ENCODE peak calls at places on chromosome 18, in five cellular contexts. T, M, P, N and R are unnamed samples.

GRCh38 chr18:5057348-5058012 is 139.6 kb downstream of the AKAIN1 start:
- DNase-seq in T (peak), N (peak), M (peak), P (peak), R (peak)

GRCh38 chr18:72460210-72460680 is 83.9 kb downstream of the CBLN2 start:
- DNase-seq in T (no peak), N (no peak), P (peak), M (no peak), R (peak)

GRCh38 chr18:60962629-60963028 is 370.6 kb upstream of the CDH20 start:
- DNase-seq in N (no peak), P (no peak), M (no peak), T (no peak), R (no peak)

GRCh38 chr18:11955299-11956029 is 25.8 kb upstream of the IMPA2 start:
- DNase-seq in T (no peak), N (no peak), P (peak), M (no peak), R (peak)

GRCh38 chr18:21194871-21195771 is 46.9 kb upstream of the GREB1L start:
- DNase-seq in P (peak), T (no peak), M (peak), N (no peak), R (peak)

GRCh38 chr18:9973461-9973860 is 59.6 kb downstream of the VAPA start:
- DNase-seq in P (no peak), T (no peak), M (no peak), N (no peak), R (no peak)

GRCh38 chr18:44241041-44241440 is 439.6 kb upstream of the SETBP1 start:
- DNase-seq in M (no peak), T (no peak), P (no peak), N (no peak), R (no peak)

GRCh38 chr18:24999650-25000267 is 352.2 kb downstream of the ZNF521 start:
- DNase-seq in P (no peak), M (no peak), N (no peak), T (no peak), R (no peak)

GRCh38 chr18:26487437-26487836 is 60.9 kb downstream of the KCTD1 start:
- DNase-seq in T (no peak), N (no peak), M (no peak), P (peak), R (peak)

GRCh38 chr18:76490701-76491171 is 4.3 kb downstream of the ZNF516 start:
- DNase-seq in T (no peak), P (peak), N (peak), M (no peak), R (peak)

GRCh38 chr18:27797484-27797883 is 379.4 kb downstream of the CDH2 start:
- DNase-seq in T (no peak), M (no peak), P (no peak), N (no peak), R (no peak)

GRCh38 chr18:62498616-62499262 is 24.1 kb upstream of the ZCCHC2 start:
- DNase-seq in M (no peak), P (no peak), N (no peak), T (no peak), R (no peak)

GRCh38 chr18:57841568-57841967 is 38.5 kb upstream of the ATP8B1 start:
- DNase-seq in N (no peak), T (no peak), M (no peak), P (no peak), R (no peak)

GRCh38 chr18:25164837-25165791 is 186.9 kb downstream of the ZNF521 start:
- DNase-seq in T (no peak), M (no peak), N (no peak), P (peak), R (peak)

GRCh38 chr18:45777393-45777792 is 48.1 kb upstream of the SIGLEC15 start:
- DNase-seq in P (peak), M (no peak), N (no peak), T (no peak), R (peak)

GRCh38 chr18:6708880-6709279 is 20.6 kb upstream of the ARHGAP28 start:
- DNase-seq in N (no peak), P (no peak), T (no peak), M (no peak), R (no peak)

GRCh38 chr18:48829443-48830149 is 121.2 kb downstream of the SMAD7 start:
- DNase-seq in T (no peak), P (no peak), M (no peak), N (no peak), R (no peak)

GRCh38 chr18:2906522-2907458 is 60.0 kb downstream of the EMILIN2 start:
- DNase-seq in T (peak), M (peak), P (no peak), N (peak), R (peak)

GRCh38 chr18:32391126-32391525 is 79.6 kb downstream of the GAREM1 start:
- DNase-seq in N (no peak), T (no peak), P (no peak), M (no peak), R (no peak)

GRCh38 chr18:27033722-27034121 is 151.4 kb downstream of the CHST9 start:
- DNase-seq in M (no peak), T (no peak), N (no peak), P (no peak), R (no peak)